ENCODE peak calls at places on chromosomes 6 and 20, in six cellular contexts. C is tibial nerve, V is spleen, X is A549, H is ovary, Q is transverse colon. P is an unnamed sample.

GRCh38 chr6:76330031-76330430 is 257.6 kb upstream of the IMPG1 start:
- DNase-seq in C (no peak), V (no peak), X (no peak), H (no peak), Q (no peak), P (no peak)

GRCh38 chr20:50872562-50873288 is 58.5 kb downstream of the ADNP start:
- DNase-seq in C (no peak), V (peak; percentile 75), X (no peak), H (no peak), Q (no peak), P (peak; percentile 20)

GRCh38 chr6:54737247-54737646 is 109.3 kb upstream of the FAM83B start:
- DNase-seq in C (no peak), V (no peak), X (no peak), H (no peak), Q (no peak), P (no peak)

GRCh38 chr6:135230702-135231468 is 49.8 kb downstream of the MYB start:
- DNase-seq in C (no peak), V (no peak), X (no peak), H (no peak), Q (no peak), P (no peak)

GRCh38 chr6:158040804-158041347 is 59.2 kb downstream of the SYNJ2 start:
- DNase-seq in C (no peak), V (peak; percentile 51), X (no peak), H (no peak), Q (no peak), P (no peak)

GRCh38 chr6:144534123-144534676 is 249.1 kb downstream of the UTRN start:
- DNase-seq in C (no peak), V (no peak), X (no peak), H (no peak), Q (no peak), P (no peak)

GRCh38 chr6:13303668-13304017 is 24.7 kb downstream of the TBC1D7 start:
- DNase-seq in C (peak; percentile 70), V (peak; percentile 88), X (no peak), H (peak; percentile 77), Q (peak; percentile 87), P (peak; percentile 74)

GRCh38 chr20:22723659-22724058 is 139.3 kb upstream of the FOXA2 start:
- DNase-seq in C (no peak), V (no peak), X (no peak), H (no peak), Q (no peak), P (no peak)

GRCh38 chr20:31738729-31739549 is at the start of gene TPX2:
- DNase-seq in C (peak; percentile 93), V (peak; percentile 95), X (peak; percentile 99), H (peak; percentile 88), Q (peak; percentile 95), P (peak; percentile 97)
- H3K4me3 ChIP-seq in C (peak within 1 kb of the TSS; percentile 53), V (peak within 1 kb of the TSS; percentile 77), X (peak within 1 kb of the TSS; percentile 57), H (peak within 1 kb of the TSS; percentile 41), Q (peak within 1 kb of the TSS; percentile 81), P (peak within 1 kb of the TSS; percentile 41)

DNA sequence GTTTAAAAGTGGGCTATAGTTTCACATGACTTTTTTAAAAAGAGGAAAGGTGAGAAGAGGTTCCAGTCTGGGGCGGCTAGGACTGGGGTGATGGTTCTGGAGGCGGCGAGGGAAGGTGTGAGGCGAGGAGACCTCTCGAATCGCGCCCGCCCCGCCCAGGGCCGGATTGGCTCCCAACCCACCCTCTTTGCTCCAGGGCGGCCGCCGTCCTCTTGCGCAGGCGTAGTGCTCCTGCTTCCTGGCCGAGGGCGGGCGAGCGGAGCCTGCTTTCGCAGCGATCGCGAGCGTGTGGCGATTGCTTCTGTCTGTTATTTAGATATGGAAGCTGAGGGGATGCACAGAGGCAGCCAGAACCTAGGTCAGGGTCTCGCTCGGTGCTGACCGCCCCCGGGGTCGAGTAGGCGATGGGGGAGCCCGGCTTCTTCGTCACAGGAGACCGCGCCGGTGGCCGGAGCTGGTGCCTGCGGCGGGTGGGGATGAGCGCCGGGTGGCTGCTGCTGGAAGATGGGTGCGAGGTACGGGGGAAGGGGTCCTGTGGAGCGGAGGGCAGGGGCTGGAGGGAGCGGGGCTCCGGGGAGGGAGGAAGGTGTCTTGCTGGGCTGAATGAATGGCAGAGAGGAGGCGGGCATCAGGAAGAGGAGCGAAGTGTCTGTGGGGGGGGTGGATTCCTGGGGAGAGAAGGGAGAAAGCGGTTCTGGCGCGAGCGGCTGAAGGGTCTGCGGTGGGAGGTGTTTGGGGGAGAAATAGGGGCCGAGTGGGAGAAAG is at the start of gene RNF8:
- DNase-seq in C (peak; percentile 80), V (peak; percentile 97), X (peak; percentile 90), H (peak; percentile 89), Q (peak; percentile 94), P (peak; percentile 96)
- TF ChIP-seq POLR2A in C (peak; percentile 36), V (no peak), X (peak; percentile 83), H (no peak), Q (peak; percentile 59), P (no peak)

GRCh38 chr20:56358070-56358469 is 704 bp upstream of the FAM210B start:
- DNase-seq in C (no peak), V (no peak), X (no peak), H (no peak), Q (no peak), P (no peak)
- H3K4me3 ChIP-seq in C (peak overlapping the region; percentile 99), V (peak overlapping the region; percentile 88), X (peak overlapping the region; percentile 80), H (no peak overlapping the region), Q (no peak overlapping the region), P (no peak overlapping the region)

GRCh38 chr20:49866051-49866450 is 49.3 kb downstream of the SPATA2 start:
- DNase-seq in C (no peak), V (no peak), X (no peak), H (no peak), Q (no peak), P (no peak)
- TF ChIP-seq POLR2A in C (no peak), V (no peak), X (no peak), H (no peak), Q (no peak), P (no peak)

GRCh38 chr6:44101832-44102231 is 25.4 kb downstream of the MRPL14 start:
- DNase-seq in C (no peak), V (no peak), X (no peak), H (no peak), Q (no peak), P (no peak)

GRCh38 chr6:44099192-44099591 is 28.1 kb downstream of the MRPL14 start:
- DNase-seq in C (no peak), V (no peak), X (no peak), H (no peak), Q (no peak), P (no peak)

GRCh38 chr6:44097782-44098317 is 29.4 kb downstream of the MRPL14 start:
- DNase-seq in C (no peak), V (no peak), X (no peak), H (no peak), Q (no peak), P (no peak)

GRCh38 chr6:44102527-44102926 is 24.7 kb downstream of the MRPL14 start:
- DNase-seq in C (no peak), V (no peak), X (no peak), H (no peak), Q (no peak), P (no peak)

DNA sequence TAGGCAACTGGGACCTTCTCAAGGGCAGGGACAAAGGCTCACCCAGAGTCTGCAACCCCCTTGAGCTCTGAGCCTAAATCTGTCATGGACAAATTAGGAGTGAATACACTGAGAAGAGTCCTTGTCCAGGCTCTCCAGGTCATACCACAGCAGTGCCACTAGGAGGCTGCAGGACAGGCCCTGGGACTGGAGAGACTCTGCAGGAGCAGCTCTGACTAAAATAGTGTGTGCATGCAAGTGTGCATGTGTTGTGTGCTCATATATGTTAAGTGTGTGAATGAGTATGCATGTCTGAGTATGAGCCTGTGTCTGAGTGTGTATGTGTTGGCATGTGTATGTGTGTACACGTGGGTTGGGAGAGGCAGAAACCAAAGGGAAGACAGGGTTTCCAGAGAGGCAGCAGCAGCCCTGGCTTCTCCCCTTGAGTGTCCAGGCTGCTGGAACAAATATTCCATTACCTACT is 27.1 kb downstream of the MRPL14 start:
- DNase-seq in C (no peak), V (no peak), X (peak; percentile 38), H (no peak), Q (no peak), P (no peak)
- H3K4me3 ChIP-seq in C (no peak overlapping the region), V (no peak overlapping the region), X (no peak overlapping the region), H (no peak overlapping the region), Q (no peak overlapping the region), P (no peak overlapping the region)

GRCh38 chr6:104855507-104855906 is 4.2 kb downstream of the HACE1 start:
- DNase-seq in C (no peak), V (no peak), X (no peak), H (no peak), Q (no peak), P (no peak)

GRCh38 chr6:104860221-104860620 is 502 bp upstream of the HACE1 start:
- DNase-seq in C (no peak), V (no peak), X (no peak), H (no peak), Q (peak; percentile 17), P (no peak)

GRCh38 chr6:104862456-104862855 is 2.7 kb upstream of the HACE1 start:
- DNase-seq in C (no peak), V (no peak), X (no peak), H (no peak), Q (no peak), P (no peak)

GRCh38 chr6:104859225-104860146 is at the start of gene HACE1:
- DNase-seq in C (peak; percentile 80), V (peak; percentile 97), X (peak; percentile 78), H (peak; percentile 85), Q (peak; percentile 90), P (peak; percentile 89)
- TF ChIP-seq POLR2A in C (peak; percentile 56), V (peak; percentile 16), X (peak; percentile 53), H (peak; percentile 50), Q (peak; percentile 25), P (peak; percentile 47)

GRCh38 chr6:156774872-156775405 is 2.2 kb upstream of the ARID1B start:
- DNase-seq in C (peak; percentile 24), V (no peak), X (no peak), H (no peak), Q (peak; percentile 41), P (no peak)

GRCh38 chr6:156771761-156772160 is 5.4 kb upstream of the ARID1B start:
- DNase-seq in C (no peak), V (no peak), X (no peak), H (no peak), Q (no peak), P (no peak)

GRCh38 chr6:156773935-156774871 is 3.0 kb upstream of the ARID1B start:
- DNase-seq in C (no peak), V (no peak), X (no peak), H (no peak), Q (no peak), P (no peak)

GRCh38 chr6:156775717-156776116 is 1.5 kb upstream of the ARID1B start:
- DNase-seq in C (no peak), V (no peak), X (no peak), H (no peak), Q (no peak), P (no peak)

GRCh38 chr6:156773476-156773875 is 3.7 kb upstream of the ARID1B start:
- DNase-seq in C (no peak), V (no peak), X (no peak), H (no peak), Q (no peak), P (no peak)
- H3K4me3 ChIP-seq in C (no peak overlapping the region), V (no peak overlapping the region), X (no peak overlapping the region), H (no peak overlapping the region), Q (no peak overlapping the region), P (no peak overlapping the region)

GRCh38 chr20:31406115-31406514 is at the start of gene DEFB121:
- DNase-seq in C (no peak), V (no peak), X (no peak), H (no peak), Q (no peak), P (no peak)
- TF ChIP-seq POLR2A in C (no peak), V (no peak), X (no peak), H (no peak), Q (no peak), P (no peak)